ENCODE peak calls at places on chromosome 20, in seven cellular contexts. N, W, L, G, Z, B and A are unnamed samples.

GRCh38 chr20:9261781-9262180 is 192.9 kb downstream of the PLCB4 start:
- DNase-seq in N (no peak), W (no peak), L (no peak), G (no peak), Z (no peak), B (no peak), A (no peak)

GRCh38 chr20:41268917-41269652 is 48.4 kb downstream of the ZHX3 start:
- DNase-seq in N (no peak), W (no peak), L (no peak), G (no peak), Z (no peak), B (no peak), A (no peak)

GRCh38 chr20:31698803-31699718 is 23.6 kb downstream of the BCL2L1 start:
- DNase-seq in N (no peak), W (peak), L (peak), G (peak), Z (peak), B (peak), A (peak)

GRCh38 chr20:8357703-8358102 is 225.6 kb downstream of the PLCB1 start:
- DNase-seq in N (no peak), W (no peak), L (no peak), G (no peak), Z (no peak), B (no peak), A (no peak)

GRCh38 chr20:32315399-32315798 is 37.9 kb downstream of the KIF3B start:
- DNase-seq in N (no peak), W (no peak), L (no peak), G (no peak), Z (no peak), B (no peak), A (no peak)

GRCh38 chr20:60254901-60255411 is 296.7 kb downstream of the CDH26 start:
- DNase-seq in N (peak), W (peak), L (no peak), G (peak), Z (no peak), B (peak), A (peak)

GRCh38 chr20:61875996-61876395 is 189.7 kb downstream of the TAF4 start:
- DNase-seq in N (no peak), W (no peak), L (no peak), G (no peak), Z (no peak), B (no peak), A (no peak)

GRCh38 chr20:11921326-11921725 is 3.6 kb downstream of the BTBD3 start:
- DNase-seq in N (no peak), W (no peak), L (no peak), G (no peak), Z (no peak), B (no peak), A (no peak)

GRCh38 chr20:59817406-59817805 is 116.0 kb downstream of the SYCP2 start:
- DNase-seq in N (no peak), W (no peak), L (no peak), G (no peak), Z (no peak), B (no peak), A (no peak)

GRCh38 chr20:14142171-14142570 is 146.9 kb downstream of the MACROD2 start:
- DNase-seq in N (peak), W (peak), L (peak), G (peak), Z (peak), B (peak), A (peak)

GRCh38 chr20:31505903-31506302 is 8.3 kb upstream of the HM13 start:
- DNase-seq in N (no peak), W (no peak), L (no peak), G (no peak), Z (no peak), B (no peak), A (no peak)

GRCh38 chr20:9590189-9590588 is 75.8 kb downstream of the LAMP5 start:
- DNase-seq in N (no peak), W (peak), L (peak), G (peak), Z (peak), B (peak), A (peak)

GRCh38 chr20:10710995-10711775 is 37.4 kb upstream of the JAG1 start:
- DNase-seq in N (no peak), W (no peak), L (no peak), G (no peak), Z (no peak), B (peak), A (peak)

GRCh38 chr20:32963176-32963575 is 41.1 kb downstream of the SUN5 start:
- DNase-seq in N (no peak), W (no peak), L (no peak), G (no peak), Z (no peak), B (no peak), A (no peak)

GRCh38 chr20:17863577-17864292 is 104.9 kb downstream of the SNX5 start:
- DNase-seq in N (no peak), W (peak), L (no peak), G (peak), Z (no peak), B (peak), A (no peak)

GRCh38 chr20:40948352-40949267 is 80.0 kb upstream of the TOP1 start:
- DNase-seq in N (no peak), W (peak), L (no peak), G (peak), Z (no peak), B (peak), A (no peak)

GRCh38 chr20:17494201-17494600 is 37.0 kb downstream of the BFSP1 start:
- DNase-seq in N (no peak), W (no peak), L (no peak), G (no peak), Z (no peak), B (no peak), A (no peak)

GRCh38 chr20:32984196-32984595 is 20.0 kb downstream of the SUN5 start:
- DNase-seq in N (no peak), W (no peak), L (no peak), G (no peak), Z (no peak), B (no peak), A (no peak)

GRCh38 chr20:58019027-58019849 is 209.2 kb downstream of the ANKRD60 start:
- DNase-seq in N (no peak), W (peak), L (no peak), G (peak), Z (no peak), B (peak), A (peak)

GRCh38 chr20:15977026-15977425 is 596.2 kb downstream of the KIF16B start:
- DNase-seq in N (peak), W (no peak), L (no peak), G (no peak), Z (no peak), B (no peak), A (no peak)

GRCh38 chr20:32743237-32744112 is at the start of gene COMMD7:
- DNase-seq in N (peak), W (peak), L (peak), G (no peak), Z (peak), B (peak), A (peak)

GRCh38 chr20:31710423-31711250 is 12.0 kb downstream of the BCL2L1 start:
- DNase-seq in N (no peak), W (peak), L (no peak), G (no peak), Z (peak), B (no peak), A (no peak)

GRCh38 chr20:62066339-62066982 is 780 bp upstream of the TAF4 start:
- DNase-seq in N (peak), W (peak), L (peak), G (peak), Z (peak), B (no peak), A (no peak)

GRCh38 chr20:25859649-25860530 is 163.2 kb upstream of the ZNF337 start:
- DNase-seq in N (peak), W (peak), L (peak), G (no peak), Z (peak), B (no peak), A (peak)

GRCh38 chr20:13325033-13325432 is 104.0 kb downstream of the ISM1 start:
- DNase-seq in N (peak), W (peak), L (peak), G (no peak), Z (peak), B (peak), A (no peak)

GRCh38 chr20:6739406-6739805 is 28.1 kb upstream of the BMP2 start:
- DNase-seq in N (no peak), W (no peak), L (no peak), G (no peak), Z (no peak), B (no peak), A (no peak)

GRCh38 chr20:33296206-33296605 is 13.2 kb downstream of the BPIFB1 start:
- DNase-seq in N (no peak), W (no peak), L (no peak), G (no peak), Z (no peak), B (no peak), A (peak)

GRCh38 chr20:12847862-12848261 is 160.9 kb upstream of the SPTLC3 start:
- DNase-seq in N (peak), W (no peak), L (peak), G (no peak), Z (peak), B (no peak), A (no peak)

GRCh38 chr20:23225407-23226060 is 125.1 kb upstream of the NXT1 start:
- DNase-seq in N (no peak), W (peak), L (peak), G (peak), Z (no peak), B (peak), A (peak)

GRCh38 chr20:15658295-15658694 is 915.0 kb downstream of the KIF16B start:
- DNase-seq in N (peak), W (no peak), L (no peak), G (no peak), Z (no peak), B (no peak), A (no peak)

GRCh38 chr20:830011-830521 is 3.4 kb upstream of the FAM110A start:
- DNase-seq in N (no peak), W (peak), L (peak), G (no peak), Z (no peak), B (peak), A (no peak)

GRCh38 chr20:11797161-11797560 is 120.5 kb upstream of the BTBD3 start:
- DNase-seq in N (no peak), W (peak), L (peak), G (peak), Z (no peak), B (no peak), A (no peak)

GRCh38 chr20:39378781-39379180 is 416.6 kb downstream of the DHX35 start:
- DNase-seq in N (no peak), W (no peak), L (no peak), G (no peak), Z (no peak), B (no peak), A (no peak)

GRCh38 chr20:31819083-31819784 is at the start of gene MYLK2:
- DNase-seq in N (no peak), W (no peak), L (no peak), G (no peak), Z (no peak), B (no peak), A (no peak)

GRCh38 chr20:21101453-21102251 is 4.5 kb downstream of the LINC00237 start:
- DNase-seq in N (peak), W (no peak), L (no peak), G (no peak), Z (no peak), B (no peak), A (peak)

GRCh38 chr20:50248104-50248631 is 57.5 kb downstream of the CEBPB start:
- DNase-seq in N (no peak), W (peak), L (peak), G (peak), Z (no peak), B (peak), A (peak)
- H3K4me3 ChIP-seq in N (no peak), W (no peak), L (no peak), G (no peak), Z (no peak), B (no peak), A (no peak)

GRCh38 chr20:48006036-48006833 is 221.0 kb upstream of the SULF2 start:
- DNase-seq in N (no peak), W (peak), L (no peak), G (peak), Z (no peak), B (no peak), A (no peak)
- H2AFZ ChIP-seq in N (no peak), W (no peak), L (no peak), G (no peak), Z (no peak), B (no peak), A (no peak)

GRCh38 chr20:51122931-51123658 is 100.2 kb upstream of the KCNG1 start:
- DNase-seq in N (no peak), W (no peak), L (no peak), G (no peak), Z (peak), B (no peak), A (no peak)
- H3K4me3 ChIP-seq in N (no peak), W (no peak), L (no peak), G (no peak), Z (no peak), B (no peak), A (no peak)

DNA sequence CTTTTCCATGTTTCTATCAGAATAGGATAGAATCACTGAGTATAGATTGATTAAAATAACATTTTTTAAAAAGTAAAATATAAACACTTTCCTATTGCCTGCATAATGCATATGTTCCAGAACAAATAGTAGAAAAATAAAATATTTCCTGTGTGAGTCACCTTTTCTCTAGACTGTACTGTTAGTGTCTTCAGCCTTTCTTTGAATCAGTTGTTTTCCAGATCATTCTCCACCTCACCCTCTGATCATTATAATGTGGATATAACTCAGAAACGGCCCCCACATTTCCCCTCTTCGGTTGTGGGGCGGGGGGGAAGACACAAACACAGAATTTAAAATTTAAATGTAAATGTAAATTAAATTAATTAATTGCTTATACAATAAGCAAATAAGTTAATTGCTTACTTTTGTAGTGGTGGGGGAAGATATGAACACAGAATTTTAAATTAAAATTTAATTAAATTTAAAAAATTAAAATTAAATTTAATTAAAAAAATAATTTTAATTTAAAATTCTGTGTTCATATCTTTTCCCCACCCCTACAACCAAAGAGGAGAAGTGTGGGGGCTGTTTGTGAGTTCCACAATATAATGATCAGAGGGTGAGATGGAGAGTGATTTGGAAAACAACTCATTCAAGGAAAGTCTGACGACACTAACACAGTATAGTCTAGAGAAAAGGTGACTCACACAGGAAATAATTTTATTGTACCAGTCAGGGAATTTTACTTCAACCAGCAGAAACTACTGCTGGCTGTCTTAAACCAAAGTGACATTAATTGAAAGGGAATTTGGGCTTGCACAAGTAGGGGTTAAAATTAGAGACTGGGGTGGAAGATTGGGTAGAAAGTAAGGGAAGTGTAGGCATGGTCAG is 37.1 kb upstream of the PROKR2 start:
- DNase-seq in N (no peak), W (peak), L (peak), G (peak), Z (no peak), B (peak), A (peak)
- H2AFZ ChIP-seq in N (no peak), W (no peak), L (no peak), G (no peak), Z (no peak), B (no peak), A (no peak)

DNA sequence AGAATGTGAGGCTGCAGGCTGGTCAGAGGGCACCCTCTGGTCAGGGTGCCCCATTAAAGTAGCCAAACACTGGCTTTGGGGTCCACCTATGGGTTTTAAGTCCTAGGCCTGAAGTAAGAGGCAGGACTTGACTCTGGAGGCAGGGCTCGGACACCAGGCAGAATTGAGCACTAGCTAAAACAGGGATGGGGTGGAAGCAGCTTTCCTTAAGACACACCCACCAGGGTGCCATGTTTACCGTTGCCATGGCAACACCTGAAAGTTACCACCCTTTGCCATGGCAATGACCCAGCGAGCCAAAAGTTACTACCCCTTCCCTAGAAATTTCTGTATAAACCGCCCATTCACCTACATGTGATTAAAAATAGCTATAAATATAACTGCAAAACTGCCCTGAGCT is 27.4 kb upstream of the SRSF6 start:
- DNase-seq in N (peak), W (no peak), L (no peak), G (no peak), Z (no peak), B (no peak), A (no peak)
- H3K4me3 ChIP-seq in N (no peak), W (no peak), L (no peak), G (no peak), Z (no peak), B (no peak), A (no peak)

GRCh38 chr20:44651507-44652373 is at the start of gene ADA:
- DNase-seq in N (peak), W (peak), L (peak), G (peak), Z (peak), B (peak), A (peak)
- H2AFZ ChIP-seq in N (peak), W (peak), L (peak), G (peak), Z (peak), B (peak), A (peak)

GRCh38 chr20:37933797-37934633 is 31.1 kb downstream of the VSTM2L start:
- DNase-seq in N (no peak), W (no peak), L (no peak), G (no peak), Z (no peak), B (no peak), A (peak)

GRCh38 chr20:37932074-37932473 is 29.1 kb downstream of the VSTM2L start:
- DNase-seq in N (no peak), W (no peak), L (no peak), G (no peak), Z (no peak), B (no peak), A (peak)

GRCh38 chr20:37934634-37935010 is 31.7 kb downstream of the VSTM2L start:
- DNase-seq in N (no peak), W (no peak), L (no peak), G (no peak), Z (no peak), B (no peak), A (peak)

GRCh38 chr20:37931153-37931922 is 28.4 kb downstream of the VSTM2L start:
- DNase-seq in N (no peak), W (no peak), L (no peak), G (no peak), Z (no peak), B (no peak), A (peak)

GRCh38 chr20:37932919-37933318 is 30.0 kb downstream of the VSTM2L start:
- DNase-seq in N (no peak), W (no peak), L (no peak), G (no peak), Z (no peak), B (no peak), A (peak)
- H3K4me3 ChIP-seq in N (no peak), W (no peak), L (no peak), G (no peak), Z (no peak), B (no peak), A (no peak)

GRCh38 chr20:36460648-36461599 is 80.4 kb upstream of the MYL9 start:
- DNase-seq in N (peak), W (peak), L (peak), G (peak), Z (peak), B (peak), A (peak)

GRCh38 chr20:36454664-36455427 is 86.5 kb upstream of the MYL9 start:
- DNase-seq in N (peak), W (peak), L (no peak), G (no peak), Z (no peak), B (no peak), A (no peak)

GRCh38 chr20:36461600-36462439 is 79.5 kb upstream of the MYL9 start:
- DNase-seq in N (peak), W (peak), L (peak), G (no peak), Z (no peak), B (peak), A (no peak)

GRCh38 chr20:36455972-36456625 is 85.2 kb upstream of the MYL9 start:
- DNase-seq in N (no peak), W (no peak), L (no peak), G (no peak), Z (no peak), B (no peak), A (no peak)
- H2AFZ ChIP-seq in N (no peak), W (no peak), L (no peak), G (no peak), Z (no peak), B (no peak), A (no peak)

DNA sequence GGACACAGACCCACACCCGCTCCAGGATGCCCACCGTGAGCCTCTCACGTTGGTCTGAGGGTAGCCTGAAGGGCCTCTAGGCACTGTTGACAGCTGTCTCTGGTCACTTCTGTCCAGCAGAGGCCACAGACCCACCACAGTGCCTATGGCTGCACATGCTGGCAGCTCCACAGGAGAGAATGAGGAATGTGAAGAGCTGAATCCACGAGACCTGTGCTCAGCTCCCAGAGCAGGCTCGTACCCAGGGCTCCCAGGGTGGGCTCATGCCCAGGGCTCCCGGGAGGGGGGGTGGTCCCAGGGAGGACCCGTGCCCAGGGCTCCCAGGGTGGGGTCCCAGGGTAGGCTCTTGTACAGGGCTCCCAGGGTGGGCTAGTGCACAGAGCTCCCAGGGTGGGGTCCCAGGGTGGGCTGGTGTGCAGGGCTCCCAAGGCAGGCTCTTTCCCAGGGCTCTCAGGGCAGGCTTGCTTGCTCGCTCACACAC is 201.0 kb downstream of the SYNDIG1 start:
- DNase-seq in N (no peak), W (no peak), L (no peak), G (no peak), Z (no peak), B (no peak), A (no peak)
- H3K4me3 ChIP-seq in N (no peak), W (no peak), L (no peak), G (no peak), Z (no peak), B (no peak), A (no peak)